ENCODE peak calls at places on chromosomes 3 and 15, in eight cellular contexts. One of them, this sample, is unnamed.

GRCh38 chr3:9377981-9378380 is 15.1 kb downstream of the THUMPD3 start:
- DNase-seq in GM12878: no peak
- DNase-seq in SK-N-SH: no peak
- DNase-seq in HCT116: no peak
- DNase-seq in endothelial cell of umbilical vein: no peak
- DNase-seq in K562: no peak
- DNase-seq in HepG2: no peak
- DNase-seq in H1: no peak
- DNase-seq in this sample: no peak

GRCh38 chr3:195591220-195591619 is 7.5 kb upstream of the APOD start:
- DNase-seq in H1: no peak
- DNase-seq in endothelial cell of umbilical vein: no peak
- DNase-seq in HepG2: no peak
- DNase-seq in K562: no peak
- DNase-seq in SK-N-SH: no peak
- DNase-seq in GM12878: no peak
- DNase-seq in HCT116: no peak
- DNase-seq in this sample: no peak

GRCh38 chr3:113896930-113897329 is 50.9 kb upstream of the ZDHHC23 start:
- DNase-seq in GM12878: no peak
- DNase-seq in H1: no peak
- DNase-seq in endothelial cell of umbilical vein: no peak
- DNase-seq in SK-N-SH: no peak
- DNase-seq in HCT116: no peak
- DNase-seq in K562: no peak
- DNase-seq in HepG2: no peak
- DNase-seq in this sample: no peak

GRCh38 chr3:185084883-185085282 is 68.0 kb downstream of the C3orf70 start:
- DNase-seq in HepG2: no peak
- DNase-seq in GM12878: no peak
- DNase-seq in HCT116: no peak
- DNase-seq in endothelial cell of umbilical vein: no peak
- DNase-seq in H1: no peak
- DNase-seq in SK-N-SH: no peak
- DNase-seq in K562: no peak
- DNase-seq in this sample: no peak

GRCh38 chr15:61195116-61196002 is 33.7 kb downstream of the RORA start:
- DNase-seq in GM12878: peak; percentile 7
- DNase-seq in HCT116: peak; percentile 26
- DNase-seq in K562: peak; percentile 46
- DNase-seq in endothelial cell of umbilical vein: peak; percentile 49
- DNase-seq in HepG2: peak; percentile 23
- DNase-seq in H1: no peak
- DNase-seq in SK-N-SH: peak; percentile 39
- DNase-seq in this sample: peak; percentile 51

GRCh38 chr3:69420781-69421520 is 35.1 kb upstream of the FRMD4B start:
- DNase-seq in GM12878: no peak
- DNase-seq in HCT116: no peak
- DNase-seq in HepG2: no peak
- DNase-seq in H1: no peak
- DNase-seq in K562: no peak
- DNase-seq in SK-N-SH: peak; percentile 38
- DNase-seq in endothelial cell of umbilical vein: peak; percentile 92
- DNase-seq in this sample: no peak

GRCh38 chr3:54120657-54121403 is 1.5 kb upstream of the CACNA2D3 start:
- DNase-seq in K562: no peak
- DNase-seq in GM12878: no peak
- DNase-seq in endothelial cell of umbilical vein: no peak
- DNase-seq in HCT116: no peak
- DNase-seq in H1: no peak
- DNase-seq in SK-N-SH: peak; percentile 49
- DNase-seq in HepG2: no peak
- DNase-seq in this sample: no peak

GRCh38 chr3:43086460-43087165 is 19.3 kb downstream of the POMGNT2 start:
- DNase-seq in SK-N-SH: no peak
- DNase-seq in H1: no peak
- DNase-seq in K562: no peak
- DNase-seq in HCT116: no peak
- DNase-seq in endothelial cell of umbilical vein: no peak
- DNase-seq in GM12878: no peak
- DNase-seq in HepG2: no peak
- DNase-seq in this sample: no peak

GRCh38 chr15:31371520-31372240 is 45.0 kb downstream of the KLF13 start:
- DNase-seq in SK-N-SH: no peak
- DNase-seq in endothelial cell of umbilical vein: no peak
- DNase-seq in GM12878: no peak
- DNase-seq in K562: no peak
- DNase-seq in H1: no peak
- DNase-seq in HCT116: no peak
- DNase-seq in HepG2: no peak
- DNase-seq in this sample: no peak

GRCh38 chr15:35980719-35981118 is 434.8 kb upstream of the DPH6 start:
- DNase-seq in HCT116: no peak
- DNase-seq in GM12878: no peak
- DNase-seq in H1: no peak
- DNase-seq in SK-N-SH: no peak
- DNase-seq in HepG2: no peak
- DNase-seq in K562: no peak
- DNase-seq in endothelial cell of umbilical vein: no peak
- DNase-seq in this sample: no peak

GRCh38 chr15:101488300-101489164 is 975 bp downstream of the PCSK6 start:
- DNase-seq in H1: no peak
- DNase-seq in HepG2: peak; percentile 73
- DNase-seq in GM12878: no peak
- DNase-seq in endothelial cell of umbilical vein: no peak
- DNase-seq in K562: peak; percentile 66
- DNase-seq in SK-N-SH: peak; percentile 74
- DNase-seq in HCT116: no peak
- DNase-seq in this sample: no peak

DNA sequence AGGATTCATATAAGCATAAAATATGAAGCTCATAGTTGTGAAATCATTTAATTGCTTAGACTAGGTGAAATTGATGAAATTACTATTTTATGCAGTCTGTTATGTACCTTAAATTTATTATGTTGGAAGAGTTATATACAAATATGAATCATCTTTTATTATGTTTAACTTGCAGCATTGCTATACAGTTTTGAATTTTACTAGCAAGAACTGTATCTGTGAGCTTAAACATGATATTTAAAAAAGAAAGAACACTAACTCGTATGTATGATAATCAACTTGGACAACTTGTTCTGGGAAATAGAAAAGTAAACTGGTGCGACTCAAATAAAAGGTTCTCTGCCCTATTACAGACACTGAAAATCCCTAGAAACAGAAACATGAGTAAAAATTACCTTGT is 1.8 kb downstream of the STX19 start:
- DNase-seq in GM12878: no peak
- DNase-seq in endothelial cell of umbilical vein: no peak
- DNase-seq in SK-N-SH: no peak
- DNase-seq in HepG2: no peak
- DNase-seq in H1: no peak
- DNase-seq in HCT116: no peak
- DNase-seq in K562: no peak
- DNase-seq in this sample: no peak
- TF ChIP-seq POLR2AphosphoS5 in GM12878: no peak
- TF ChIP-seq POLR2AphosphoS5 in endothelial cell of umbilical vein: no peak
- TF ChIP-seq POLR2AphosphoS5 in SK-N-SH: no peak
- TF ChIP-seq POLR2AphosphoS5 in HepG2: no peak
- TF ChIP-seq POLR2AphosphoS5 in H1: no peak
- TF ChIP-seq POLR2AphosphoS5 in HCT116: no peak
- TF ChIP-seq POLR2AphosphoS5 in K562: no peak
- TF ChIP-seq POLR2AphosphoS5 in this sample: no peak

GRCh38 chr3:29381595-29381994 is 100.7 kb downstream of the RBMS3 start:
- DNase-seq in H1: no peak
- DNase-seq in K562: no peak
- DNase-seq in SK-N-SH: no peak
- DNase-seq in endothelial cell of umbilical vein: peak; percentile 47
- DNase-seq in HepG2: no peak
- DNase-seq in GM12878: no peak
- DNase-seq in HCT116: no peak
- DNase-seq in this sample: no peak

GRCh38 chr3:29382399-29382798 is 101.5 kb downstream of the RBMS3 start:
- DNase-seq in HepG2: no peak
- DNase-seq in K562: no peak
- DNase-seq in endothelial cell of umbilical vein: no peak
- DNase-seq in SK-N-SH: no peak
- DNase-seq in H1: no peak
- DNase-seq in GM12878: no peak
- DNase-seq in HCT116: no peak
- DNase-seq in this sample: no peak

GRCh38 chr3:29385056-29385455 is 104.2 kb downstream of the RBMS3 start:
- DNase-seq in H1: no peak
- DNase-seq in HepG2: no peak
- DNase-seq in SK-N-SH: peak; percentile 58
- DNase-seq in HCT116: no peak
- DNase-seq in endothelial cell of umbilical vein: no peak
- DNase-seq in K562: no peak
- DNase-seq in GM12878: no peak
- DNase-seq in this sample: no peak

GRCh38 chr3:29382845-29383244 is 102.0 kb downstream of the RBMS3 start:
- DNase-seq in HepG2: no peak
- DNase-seq in HCT116: no peak
- DNase-seq in endothelial cell of umbilical vein: no peak
- DNase-seq in H1: no peak
- DNase-seq in GM12878: no peak
- DNase-seq in K562: no peak
- DNase-seq in SK-N-SH: no peak
- DNase-seq in this sample: no peak

GRCh38 chr3:29384640-29385039 is 103.8 kb downstream of the RBMS3 start:
- DNase-seq in K562: no peak
- DNase-seq in GM12878: no peak
- DNase-seq in HCT116: no peak
- DNase-seq in H1: no peak
- DNase-seq in HepG2: no peak
- DNase-seq in endothelial cell of umbilical vein: no peak
- DNase-seq in SK-N-SH: peak; percentile 34
- DNase-seq in this sample: no peak
- H3K9ac ChIP-seq in K562: no peak overlapping the region
- H3K9ac ChIP-seq in GM12878: no peak overlapping the region
- H3K9ac ChIP-seq in HCT116: no peak overlapping the region
- H3K9ac ChIP-seq in H1: no peak overlapping the region
- H3K9ac ChIP-seq in HepG2: no peak overlapping the region
- H3K9ac ChIP-seq in endothelial cell of umbilical vein: no peak overlapping the region
- H3K9ac ChIP-seq in SK-N-SH: peak overlapping the region; percentile 58
- H3K9ac ChIP-seq in this sample: no peak overlapping the region

GRCh38 chr3:126926684-126927404 is 56.1 kb upstream of the PLXNA1 start:
- DNase-seq in HepG2: no peak
- DNase-seq in endothelial cell of umbilical vein: peak; percentile 88
- DNase-seq in K562: peak; percentile 49
- DNase-seq in SK-N-SH: no peak
- DNase-seq in H1: no peak
- DNase-seq in GM12878: no peak
- DNase-seq in HCT116: peak; percentile 19
- DNase-seq in this sample: no peak
- TF ChIP-seq POLR2AphosphoS5 in HepG2: no peak
- TF ChIP-seq POLR2AphosphoS5 in endothelial cell of umbilical vein: no peak
- TF ChIP-seq POLR2AphosphoS5 in K562: no peak
- TF ChIP-seq POLR2AphosphoS5 in SK-N-SH: no peak
- TF ChIP-seq POLR2AphosphoS5 in H1: no peak
- TF ChIP-seq POLR2AphosphoS5 in GM12878: no peak
- TF ChIP-seq POLR2AphosphoS5 in HCT116: no peak
- TF ChIP-seq POLR2AphosphoS5 in this sample: no peak

GRCh38 chr3:188031106-188031505 is 122.9 kb upstream of the LPP start:
- DNase-seq in GM12878: no peak
- DNase-seq in endothelial cell of umbilical vein: no peak
- DNase-seq in SK-N-SH: no peak
- DNase-seq in H1: no peak
- DNase-seq in K562: no peak
- DNase-seq in HCT116: no peak
- DNase-seq in HepG2: no peak
- DNase-seq in this sample: no peak
- H3K9ac ChIP-seq in GM12878: no peak overlapping the region
- H3K9ac ChIP-seq in endothelial cell of umbilical vein: no peak overlapping the region
- H3K9ac ChIP-seq in SK-N-SH: no peak overlapping the region
- H3K9ac ChIP-seq in H1: no peak overlapping the region
- H3K9ac ChIP-seq in K562: no peak overlapping the region
- H3K9ac ChIP-seq in HCT116: no peak overlapping the region
- H3K9ac ChIP-seq in HepG2: no peak overlapping the region
- H3K9ac ChIP-seq in this sample: no peak overlapping the region

GRCh38 chr15:69265347-69265955 is 33.3 kb upstream of the PAQR5 start:
- DNase-seq in SK-N-SH: no peak
- DNase-seq in endothelial cell of umbilical vein: peak; percentile 46
- DNase-seq in H1: no peak
- DNase-seq in HepG2: peak; percentile 47
- DNase-seq in GM12878: no peak
- DNase-seq in HCT116: peak; percentile 34
- DNase-seq in K562: no peak
- DNase-seq in this sample: no peak
- TF ChIP-seq POLR2AphosphoS5 in SK-N-SH: no peak
- TF ChIP-seq POLR2AphosphoS5 in endothelial cell of umbilical vein: no peak
- TF ChIP-seq POLR2AphosphoS5 in H1: no peak
- TF ChIP-seq POLR2AphosphoS5 in HepG2: no peak
- TF ChIP-seq POLR2AphosphoS5 in GM12878: no peak
- TF ChIP-seq POLR2AphosphoS5 in HCT116: no peak
- TF ChIP-seq POLR2AphosphoS5 in K562: no peak
- TF ChIP-seq POLR2AphosphoS5 in this sample: no peak